ENCODE peak calls at places on chromosomes 7 and 10, in eight cellular contexts. A is PC-3, D is fibroblast of lung, F is astrocyte, G is MM.1S, S is HCT116, E is GM23338, L is GM23248. Z is an unnamed sample. For H4K20me1, the result is how much of the 10 kb centered on the place peaks cover.

GRCh38 chr10:50917486-50917885 is 32.1 kb upstream of the A1CF start:
- DNase-seq in D (peak), F (peak), G (no peak), S (no peak), E (no peak), L (peak), A (peak), Z (peak)

GRCh38 chr10:45612741-45613140 is 59.8 kb downstream of the ZFAND4 start:
- DNase-seq in S (no peak), A (no peak), D (no peak), F (no peak), G (no peak), L (no peak), E (no peak), Z (no peak)

GRCh38 chr10:60465801-60466200 is 76.1 kb upstream of the ANK3 start:
- DNase-seq in D (peak), E (no peak), G (no peak), A (peak), F (peak), S (no peak), L (peak), Z (no peak)

GRCh38 chr10:133391761-133392518 is 2.0 kb upstream of the MTG1 start:
- DNase-seq in S (no peak), E (no peak), F (no peak), D (no peak), G (no peak), A (no peak), L (no peak), Z (no peak)

GRCh38 chr7:92953657-92954056 is 117.3 kb upstream of the CDK6 start:
- DNase-seq in G (no peak), E (peak), S (no peak), L (peak), F (no peak), D (no peak), A (no peak), Z (no peak)

GRCh38 chr10:35375091-35375765 is 38.9 kb downstream of the CCNY start:
- DNase-seq in F (no peak), D (peak), S (no peak), E (no peak), G (no peak), L (peak), A (peak), Z (peak)

GRCh38 chr7:14196555-14196954 is 207.1 kb upstream of the ETV1 start:
- DNase-seq in L (peak), G (no peak), D (peak), S (no peak), E (no peak), A (peak), F (no peak), Z (peak)

GRCh38 chr7:77428777-77429231 is 12.7 kb upstream of the GSAP start:
- DNase-seq in A (no peak), F (peak), E (peak), L (no peak), D (no peak), S (no peak), G (no peak), Z (no peak)

DNA sequence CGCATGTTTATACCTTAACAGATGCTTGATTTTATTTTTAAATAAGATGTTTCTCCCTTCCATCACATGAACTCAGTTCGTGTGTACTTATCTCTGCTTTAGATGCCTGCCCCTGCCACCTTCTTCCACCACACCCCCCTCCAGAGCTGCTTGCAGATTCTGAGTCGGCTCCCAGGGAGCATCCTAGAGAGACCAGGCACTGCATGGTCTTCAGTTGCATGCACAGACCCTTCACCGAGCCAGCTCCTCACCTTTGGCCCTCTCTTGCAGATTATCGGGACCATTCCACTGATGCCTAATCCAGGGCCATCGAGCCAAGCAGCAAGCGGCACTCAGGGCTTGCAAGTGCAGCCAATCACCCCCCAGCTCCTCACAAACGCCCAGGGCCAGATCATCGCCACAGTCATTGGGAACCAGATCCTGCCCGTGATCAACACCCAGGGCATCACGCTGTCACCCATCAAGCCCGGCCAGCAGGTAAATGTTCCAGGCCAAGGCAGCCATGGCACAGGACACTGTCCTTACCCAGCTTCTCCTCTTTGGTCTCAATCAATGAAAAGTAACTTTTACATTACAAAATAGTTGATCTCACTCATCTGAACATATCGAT is 133.3 kb upstream of the YAE1 start:
- DNase-seq in D (no peak), A (no peak), E (no peak), G (no peak), S (no peak), F (no peak), L (no peak), Z (no peak)
- H4K20me1 ChIP-seq in D (under half), A (under half), E (under half), G (under half), S (under half), F (under half), L (under half), Z (under half)

DNA sequence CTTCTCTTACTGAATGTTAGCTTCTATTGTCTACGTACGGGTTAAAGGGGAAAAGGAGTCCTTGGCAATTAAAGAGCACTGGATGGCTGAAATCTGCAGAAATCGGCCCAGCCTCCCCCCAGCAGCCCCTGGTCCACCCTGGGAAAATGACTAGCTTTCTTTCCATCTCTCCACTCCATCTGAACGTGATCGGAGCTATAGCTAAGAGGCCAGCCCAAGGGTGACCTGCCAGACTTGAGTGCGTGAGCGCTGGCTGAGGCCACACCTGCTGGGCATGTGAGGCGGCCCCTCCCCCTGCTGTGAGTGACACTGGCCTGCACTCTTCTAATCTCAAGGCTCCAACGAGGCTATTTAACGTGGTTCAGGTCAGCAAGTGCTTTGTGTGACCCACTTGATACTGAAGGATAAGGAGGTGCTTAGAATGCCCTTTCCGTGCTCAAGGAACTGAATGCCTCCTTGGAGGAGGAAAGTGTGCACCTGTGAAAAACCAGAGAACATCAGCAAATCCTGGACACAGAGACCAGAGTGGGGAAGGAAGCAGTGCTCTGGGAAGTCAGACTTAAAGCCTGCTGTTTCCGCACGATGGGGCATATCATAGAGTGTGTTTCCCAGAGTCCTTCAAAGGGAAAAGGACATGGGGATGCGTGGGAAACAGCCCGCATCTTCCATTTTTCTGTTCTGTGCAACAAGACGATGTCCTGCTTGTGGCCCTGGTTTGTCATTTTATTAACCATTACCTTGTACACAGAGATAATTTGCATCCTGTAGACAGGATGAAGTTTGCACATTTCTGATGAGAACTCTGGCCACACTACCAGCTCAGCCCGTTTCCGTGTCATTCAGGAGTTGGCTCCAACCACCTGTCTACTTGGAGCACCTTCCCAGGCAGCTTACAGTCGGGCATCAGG is 12.5 kb upstream of the MNX1 start:
- DNase-seq in L (no peak), S (no peak), D (no peak), G (no peak), A (no peak), F (no peak), E (peak), Z (no peak)
- TF ChIP-seq EZH2 in L (peak), S (no peak), D (peak), G (no peak), A (no peak), F (peak), E (no peak), Z (no peak)

GRCh38 chr7:2085804-2086203 is 146.9 kb downstream of the MAD1L1 start:
- DNase-seq in E (no peak), G (no peak), L (no peak), S (no peak), D (no peak), A (no peak), F (no peak), Z (no peak)

GRCh38 chr7:2084781-2085505 is 147.8 kb downstream of the MAD1L1 start:
- DNase-seq in A (no peak), D (no peak), E (no peak), G (no peak), S (no peak), L (no peak), F (no peak), Z (no peak)

GRCh38 chr7:2082357-2083038 is 150.2 kb downstream of the MAD1L1 start:
- DNase-seq in G (no peak), D (peak), S (no peak), A (no peak), L (peak), E (no peak), F (peak), Z (no peak)

GRCh38 chr7:2083362-2083761 is 149.4 kb downstream of the MAD1L1 start:
- DNase-seq in F (no peak), L (no peak), E (no peak), G (no peak), D (no peak), A (no peak), S (no peak), Z (no peak)

DNA sequence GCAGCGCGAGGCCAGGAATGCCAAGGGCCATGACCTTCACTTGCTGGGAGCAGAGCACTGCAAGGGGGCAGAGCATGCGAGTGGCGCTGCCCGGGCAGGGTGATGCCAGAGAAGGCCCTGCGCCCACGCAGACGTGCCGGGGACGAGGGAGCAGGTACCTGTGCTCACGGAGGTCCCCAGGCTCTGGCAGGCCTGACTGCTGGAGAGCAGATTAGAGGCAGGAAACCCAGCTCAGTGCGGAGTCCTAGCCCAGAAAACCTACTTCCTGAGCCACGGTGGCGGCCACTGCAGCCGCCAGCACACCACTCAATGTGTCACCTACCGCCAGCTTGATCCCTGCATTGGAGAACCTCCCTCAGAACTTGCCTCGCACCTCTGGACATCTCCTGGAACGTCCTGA is 148.4 kb downstream of the MAD1L1 start:
- DNase-seq in F (no peak), E (no peak), G (no peak), L (no peak), D (no peak), S (no peak), A (no peak), Z (no peak)
- H4K20me1 ChIP-seq in F (under half), E (under half), G (under half), L (under half), D (under half), S (under half), A (under half), Z (under half)

GRCh38 chr10:102229810-102230263 is 3.7 kb downstream of the ELOVL3 start:
- DNase-seq in L (peak), S (peak), D (peak), A (peak), F (no peak), E (peak), G (peak), Z (peak)

GRCh38 chr10:102230264-102230860 is 4.3 kb downstream of the ELOVL3 start:
- DNase-seq in D (peak), G (no peak), F (no peak), E (peak), L (peak), A (peak), S (peak), Z (no peak)

GRCh38 chr10:102233997-102234396 is 7.3 kb downstream of the PITX3 start:
- DNase-seq in A (no peak), D (no peak), S (no peak), L (no peak), E (no peak), G (no peak), F (no peak), Z (no peak)

GRCh38 chr10:102231357-102232318 is 5.5 kb downstream of the ELOVL3 start:
- DNase-seq in L (peak), A (peak), G (peak), E (peak), D (no peak), S (peak), F (no peak), Z (no peak)

DNA sequence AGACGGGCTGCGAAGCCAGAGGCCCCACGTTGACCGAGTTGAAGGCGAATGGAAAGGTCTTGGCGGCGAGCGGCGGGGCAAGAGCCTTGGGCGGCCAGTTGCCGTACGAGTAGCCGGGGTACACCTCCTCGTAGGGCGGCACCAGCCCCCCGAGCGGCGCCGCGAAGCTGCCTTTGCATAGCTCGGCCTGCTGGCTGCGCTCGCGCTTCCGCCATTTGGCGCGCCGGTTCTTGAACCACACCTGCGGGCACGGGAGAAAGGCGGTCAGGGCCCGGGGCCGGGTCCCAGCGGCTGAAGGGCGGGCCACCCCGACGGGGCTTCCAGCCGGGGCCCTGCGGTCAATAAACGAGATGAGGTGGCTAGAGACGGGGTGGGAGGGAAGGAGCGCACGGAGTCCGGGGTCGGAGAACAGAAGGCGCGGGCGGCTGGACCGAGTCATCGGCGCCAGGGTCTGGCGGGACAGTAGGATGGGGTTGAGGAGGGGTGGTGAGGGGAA is 4.8 kb downstream of the ELOVL3 start:
- DNase-seq in F (no peak), D (no peak), A (no peak), S (peak), E (peak), L (peak), G (peak), Z (no peak)
- TF ChIP-seq EZH2 in F (peak), D (peak), A (no peak), S (no peak), E (peak), L (no peak), G (no peak), Z (no peak)

GRCh38 chr7:47357398-47357797 is 224.5 kb downstream of the TNS3 start:
- DNase-seq in S (no peak), G (no peak), F (no peak), L (no peak), E (no peak), D (no peak), A (no peak), Z (no peak)
- H4K20me1 ChIP-seq in S (under half), G (under half), F (half or more), L (under half), E (under half), D (under half), A (under half), Z (under half)